ENCODE peak calls at places on chromosomes 1 and 21, in eight cellular contexts. T is breast epithelium; U is MM.1S; R is Calu3; L is HEK293T; A is stimulated activated CD4-positive, alpha-beta T cell treated with anti-CD3 and anti-CD28 coated beads, Interleukin-4, amount 100 ng/mL, for 48 hours; Q is activated T-helper 1 cell treated with anti-CD3 and anti-CD28 coated beads, Interleukin-12 subunit alpha, Interleukin-12 subunit beta, Interleukin-2, Interleukin-4 antibody, amounts not matched to agents 30 ng/mL and 10 ng/mL and 1 ng/mL, durations not matched to agents 14 hours and 24 hours and 36 hours; F is gastrocnemius medialis. Z is an unnamed sample.

GRCh38 chr1:15424146-15424667 is 14.0 kb upstream of the CTRC start:
- DNase-seq in A (no peak), U (no peak), T (no peak), F (no peak), Q (no peak), R (peak), L (no peak), Z (no peak)

GRCh38 chr1:75765697-75766355 is 20.2 kb upstream of the RABGGTB start:
- DNase-seq in A (no peak), F (no peak), T (no peak), U (no peak), Q (no peak), R (no peak), L (no peak), Z (no peak)

GRCh38 chr1:4416189-4416588 is 238.2 kb upstream of the AJAP1 start:
- DNase-seq in A (no peak), L (no peak), R (no peak), Q (no peak), T (no peak), U (no peak), F (no peak), Z (no peak)

GRCh38 chr21:27408826-27409225 is 441.9 kb upstream of the ADAMTS5 start:
- DNase-seq in A (no peak), F (no peak), U (no peak), L (no peak), T (no peak), R (no peak), Q (no peak), Z (no peak)

GRCh38 chr1:244778356-244778755 is 57.1 kb upstream of the COX20 start:
- DNase-seq in L (no peak), R (no peak), U (no peak), T (no peak), Q (no peak), A (no peak), F (no peak), Z (no peak)

GRCh38 chr1:112905420-112906154 is 50.4 kb downstream of the SLC16A1 start:
- DNase-seq in T (no peak), Q (no peak), F (no peak), R (peak), L (no peak), U (no peak), A (no peak), Z (no peak)

GRCh38 chr1:160640359-160641123 is 6.3 kb downstream of the SLAMF1 start:
- DNase-seq in T (no peak), Q (no peak), F (no peak), U (no peak), A (no peak), L (no peak), R (no peak), Z (no peak)

GRCh38 chr1:2556277-2557145 is at the start of gene TNFRSF14:
- DNase-seq in Q (peak), L (no peak), U (peak), R (peak), A (peak), F (no peak), T (no peak), Z (no peak)

GRCh38 chr1:201252833-201253810 is 30.2 kb upstream of the PKP1 start:
- DNase-seq in U (peak), L (no peak), A (no peak), Q (no peak), F (no peak), R (no peak), T (no peak), Z (no peak)

GRCh38 chr1:39573736-39574624 is 2.6 kb downstream of the PABPC4 start:
- DNase-seq in R (no peak), A (no peak), T (no peak), L (no peak), U (no peak), F (peak), Q (no peak), Z (no peak)

GRCh38 chr1:54806931-54807611 is 5.9 kb upstream of the TTC22 start:
- DNase-seq in F (no peak), Q (peak), L (no peak), T (no peak), R (peak), A (no peak), U (no peak), Z (no peak)

GRCh38 chr1:63937623-63938022 is 163.8 kb downstream of the ROR1 start:
- DNase-seq in F (no peak), T (no peak), A (no peak), U (no peak), R (no peak), Q (no peak), L (no peak), Z (no peak)

GRCh38 chr1:30660241-30660640 is 63.1 kb downstream of the MATN1 start:
- DNase-seq in F (no peak), A (no peak), Q (no peak), T (peak), U (no peak), L (no peak), R (no peak), Z (no peak)

GRCh38 chr1:166920561-166921475 is 44.8 kb upstream of the TADA1 start:
- DNase-seq in R (no peak), L (no peak), A (no peak), F (no peak), T (no peak), U (no peak), Q (no peak), Z (peak)